ENCODE peak calls at places on chromosome 2, in seven cellular contexts. One of them, this sample, is unnamed.
A peak's percentile ranks its signal among the peaks of the same experiment; 100 is the strongest.

GRCh38 chr2:103365071-103365470 is 603.2 kb downstream of the TMEM182 start:
- DNase-seq in H1: no peak
- DNase-seq in neuronal stem cell: no peak
- DNase-seq in mesenchymal stem cell: no peak
- DNase-seq in H9: no peak
- DNase-seq in IMR-90: no peak
- DNase-seq in trophoblast cell: no peak
- DNase-seq in this sample: no peak

GRCh38 chr2:29207352-29207751 is 92.1 kb downstream of the CLIP4 start:
- DNase-seq in H1: no peak
- DNase-seq in neuronal stem cell: no peak
- DNase-seq in mesenchymal stem cell: no peak
- DNase-seq in H9: no peak
- DNase-seq in IMR-90: peak; percentile 64
- DNase-seq in trophoblast cell: no peak
- DNase-seq in this sample: no peak

GRCh38 chr2:219500135-219500534 is 1.4 kb downstream of the GMPPA start:
- DNase-seq in H1: no peak
- DNase-seq in neuronal stem cell: no peak
- DNase-seq in mesenchymal stem cell: peak; percentile 30
- DNase-seq in H9: no peak
- DNase-seq in IMR-90: peak; percentile 50
- DNase-seq in trophoblast cell: no peak
- DNase-seq in this sample: peak; percentile 78

GRCh38 chr2:105789745-105790466 is 45.2 kb downstream of the NCK2 start:
- DNase-seq in H1: no peak
- DNase-seq in neuronal stem cell: no peak
- DNase-seq in mesenchymal stem cell: peak; percentile 83
- DNase-seq in H9: no peak
- DNase-seq in IMR-90: peak; percentile 74
- DNase-seq in trophoblast cell: no peak
- DNase-seq in this sample: no peak

GRCh38 chr2:20815216-20815615 is 7.7 kb downstream of the LDAH start:
- DNase-seq in H1: no peak
- DNase-seq in neuronal stem cell: no peak
- DNase-seq in mesenchymal stem cell: no peak
- DNase-seq in H9: no peak
- DNase-seq in IMR-90: no peak
- DNase-seq in trophoblast cell: no peak
- DNase-seq in this sample: no peak

GRCh38 chr2:127174977-127175376 is 45.1 kb downstream of the CYP27C1 start:
- DNase-seq in H1: no peak
- DNase-seq in neuronal stem cell: no peak
- DNase-seq in mesenchymal stem cell: peak; percentile 29
- DNase-seq in H9: no peak
- DNase-seq in IMR-90: peak; percentile 31
- DNase-seq in trophoblast cell: no peak
- DNase-seq in this sample: no peak

GRCh38 chr2:207892676-207893402 is 123.1 kb upstream of the FZD5 start:
- DNase-seq in H1: no peak
- DNase-seq in neuronal stem cell: no peak
- DNase-seq in mesenchymal stem cell: no peak
- DNase-seq in H9: no peak
- DNase-seq in IMR-90: no peak
- DNase-seq in trophoblast cell: no peak
- DNase-seq in this sample: no peak

GRCh38 chr2:34096552-34097171 is 497.6 kb upstream of the FAM98A start:
- DNase-seq in H1: peak; percentile 10
- DNase-seq in neuronal stem cell: peak; percentile 65
- DNase-seq in mesenchymal stem cell: peak; percentile 61
- DNase-seq in H9: peak; percentile 36
- DNase-seq in IMR-90: peak; percentile 56
- DNase-seq in trophoblast cell: peak; percentile 58
- DNase-seq in this sample: peak; percentile 74

GRCh38 chr2:130744287-130745117 is 10.8 kb upstream of the AMER3 start:
- DNase-seq in H1: no peak
- DNase-seq in neuronal stem cell: no peak
- DNase-seq in mesenchymal stem cell: no peak
- DNase-seq in H9: peak; percentile 37
- DNase-seq in IMR-90: no peak
- DNase-seq in trophoblast cell: no peak
- DNase-seq in this sample: peak; percentile 92

GRCh38 chr2:232522014-232522854 is 2.0 kb downstream of the PRSS56 start:
- DNase-seq in H1: no peak
- DNase-seq in neuronal stem cell: no peak
- DNase-seq in mesenchymal stem cell: peak; percentile 9
- DNase-seq in H9: peak; percentile 65
- DNase-seq in IMR-90: no peak
- DNase-seq in trophoblast cell: no peak
- DNase-seq in this sample: no peak

GRCh38 chr2:235740821-235741220 is 247.0 kb downstream of the AGAP1 start:
- DNase-seq in H1: no peak
- DNase-seq in neuronal stem cell: no peak
- DNase-seq in mesenchymal stem cell: no peak
- DNase-seq in H9: peak; percentile 70
- DNase-seq in IMR-90: no peak
- DNase-seq in trophoblast cell: no peak
- DNase-seq in this sample: peak; percentile 52

GRCh38 chr2:75560022-75560767 is 544 bp downstream of the EVA1A start:
- DNase-seq in H1: no peak
- DNase-seq in neuronal stem cell: peak; percentile 41
- DNase-seq in mesenchymal stem cell: peak; percentile 57
- DNase-seq in H9: peak; percentile 58
- DNase-seq in IMR-90: peak; percentile 38
- DNase-seq in trophoblast cell: no peak
- DNase-seq in this sample: peak; percentile 71

GRCh38 chr2:127174176-127174575 is 45.9 kb downstream of the CYP27C1 start:
- DNase-seq in H1: no peak
- DNase-seq in neuronal stem cell: no peak
- DNase-seq in mesenchymal stem cell: peak; percentile 46
- DNase-seq in H9: no peak
- DNase-seq in IMR-90: peak; percentile 56
- DNase-seq in trophoblast cell: no peak
- DNase-seq in this sample: no peak

GRCh38 chr2:175111200-175111657 is 56.8 kb downstream of the ATF2 start:
- DNase-seq in H1: no peak
- DNase-seq in neuronal stem cell: peak; percentile 14
- DNase-seq in mesenchymal stem cell: peak; percentile 75
- DNase-seq in H9: no peak
- DNase-seq in IMR-90: peak; percentile 49
- DNase-seq in trophoblast cell: no peak
- DNase-seq in this sample: peak; percentile 64

GRCh38 chr2:24238158-24238557 is 63.3 kb downstream of the FAM228A start:
- DNase-seq in H1: no peak
- DNase-seq in neuronal stem cell: no peak
- DNase-seq in mesenchymal stem cell: no peak
- DNase-seq in H9: no peak
- DNase-seq in IMR-90: no peak
- DNase-seq in trophoblast cell: no peak
- DNase-seq in this sample: peak; percentile 6

GRCh38 chr2:158748925-158749590 is 46.1 kb upstream of the DAPL1 start:
- DNase-seq in H1: no peak
- DNase-seq in neuronal stem cell: no peak
- DNase-seq in mesenchymal stem cell: no peak
- DNase-seq in H9: no peak
- DNase-seq in IMR-90: no peak
- DNase-seq in trophoblast cell: no peak
- DNase-seq in this sample: no peak

GRCh38 chr2:55026202-55026601 is 24.0 kb downstream of the RTN4 start:
- DNase-seq in H1: no peak
- DNase-seq in neuronal stem cell: no peak
- DNase-seq in mesenchymal stem cell: peak; percentile 53
- DNase-seq in H9: no peak
- DNase-seq in IMR-90: peak; percentile 50
- DNase-seq in trophoblast cell: no peak
- DNase-seq in this sample: no peak

GRCh38 chr2:175275499-175275898 is 94.0 kb upstream of the ATP5MC3 start:
- DNase-seq in H1: no peak
- DNase-seq in neuronal stem cell: no peak
- DNase-seq in mesenchymal stem cell: no peak
- DNase-seq in H9: no peak
- DNase-seq in IMR-90: no peak
- DNase-seq in trophoblast cell: no peak
- DNase-seq in this sample: no peak

GRCh38 chr2:44087037-44087713 is 81.5 kb upstream of the PPM1B start:
- DNase-seq in H1: peak; percentile 64
- DNase-seq in neuronal stem cell: peak; percentile 77
- DNase-seq in mesenchymal stem cell: peak; percentile 79
- DNase-seq in H9: peak; percentile 87
- DNase-seq in IMR-90: peak; percentile 61
- DNase-seq in trophoblast cell: peak; percentile 77
- DNase-seq in this sample: peak; percentile 86

GRCh38 chr2:134212726-134213125 is 41.1 kb upstream of the MGAT5 start:
- DNase-seq in H1: no peak
- DNase-seq in neuronal stem cell: no peak
- DNase-seq in mesenchymal stem cell: no peak
- DNase-seq in H9: no peak
- DNase-seq in IMR-90: no peak
- DNase-seq in trophoblast cell: no peak
- DNase-seq in this sample: no peak

GRCh38 chr2:108612514-108613183 is 78.4 kb downstream of the LIMS1 start:
- DNase-seq in H1: no peak
- DNase-seq in neuronal stem cell: no peak
- DNase-seq in mesenchymal stem cell: no peak
- DNase-seq in H9: no peak
- DNase-seq in IMR-90: no peak
- DNase-seq in trophoblast cell: no peak
- DNase-seq in this sample: no peak

GRCh38 chr2:32656069-32656468 is 28.2 kb downstream of the TTC27 start:
- DNase-seq in H1: no peak
- DNase-seq in neuronal stem cell: no peak
- DNase-seq in mesenchymal stem cell: no peak
- DNase-seq in H9: no peak
- DNase-seq in IMR-90: no peak
- DNase-seq in trophoblast cell: peak; percentile 11
- DNase-seq in this sample: no peak

GRCh38 chr2:32647180-32647651 is 19.4 kb downstream of the TTC27 start:
- DNase-seq in H1: no peak
- DNase-seq in neuronal stem cell: no peak
- DNase-seq in mesenchymal stem cell: peak; percentile 62
- DNase-seq in H9: no peak
- DNase-seq in IMR-90: peak; percentile 93
- DNase-seq in trophoblast cell: peak; percentile 37
- DNase-seq in this sample: no peak

DNA sequence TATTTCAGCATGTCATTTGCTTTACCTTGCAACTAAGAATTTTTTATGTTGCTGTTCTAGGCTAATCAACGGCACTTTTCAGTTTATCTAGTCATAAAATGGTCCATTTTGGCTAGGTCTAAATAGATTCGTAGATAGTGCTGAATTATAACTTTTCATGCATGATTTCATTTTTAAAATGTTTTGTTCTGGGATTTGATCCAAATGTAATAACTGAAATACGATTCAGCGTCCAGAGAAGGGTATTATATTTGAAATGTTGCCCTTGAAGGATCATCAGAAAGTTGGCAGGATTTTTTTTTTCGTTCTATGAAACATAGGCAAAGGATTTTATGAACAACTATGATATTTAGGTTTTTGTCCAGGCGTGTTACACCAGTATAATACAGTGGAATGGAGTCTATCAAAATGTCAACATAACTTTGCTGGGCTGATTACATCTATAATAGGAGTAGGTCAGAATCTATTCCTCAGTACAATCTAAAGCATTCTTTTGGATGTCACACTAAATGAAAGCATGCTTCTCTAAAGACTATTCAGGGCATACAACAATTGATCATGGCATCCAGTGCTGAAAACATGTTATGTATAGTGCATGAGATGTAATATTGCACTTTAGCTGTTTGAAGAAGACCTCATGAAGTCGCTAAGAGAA is 24.8 kb downstream of the TTC27 start:
- DNase-seq in H1: no peak
- DNase-seq in neuronal stem cell: no peak
- DNase-seq in mesenchymal stem cell: no peak
- DNase-seq in H9: no peak
- DNase-seq in IMR-90: peak; percentile 12
- DNase-seq in trophoblast cell: no peak
- DNase-seq in this sample: no peak
- H2BK120ac ChIP-seq in H1: no peak overlapping the region
- H2BK120ac ChIP-seq in neuronal stem cell: no peak overlapping the region
- H2BK120ac ChIP-seq in mesenchymal stem cell: no peak overlapping the region
- H2BK120ac ChIP-seq in H9: no peak overlapping the region
- H2BK120ac ChIP-seq in IMR-90: no peak overlapping the region
- H2BK120ac ChIP-seq in trophoblast cell: no peak overlapping the region
- H2BK120ac ChIP-seq in this sample: no peak overlapping the region

DNA sequence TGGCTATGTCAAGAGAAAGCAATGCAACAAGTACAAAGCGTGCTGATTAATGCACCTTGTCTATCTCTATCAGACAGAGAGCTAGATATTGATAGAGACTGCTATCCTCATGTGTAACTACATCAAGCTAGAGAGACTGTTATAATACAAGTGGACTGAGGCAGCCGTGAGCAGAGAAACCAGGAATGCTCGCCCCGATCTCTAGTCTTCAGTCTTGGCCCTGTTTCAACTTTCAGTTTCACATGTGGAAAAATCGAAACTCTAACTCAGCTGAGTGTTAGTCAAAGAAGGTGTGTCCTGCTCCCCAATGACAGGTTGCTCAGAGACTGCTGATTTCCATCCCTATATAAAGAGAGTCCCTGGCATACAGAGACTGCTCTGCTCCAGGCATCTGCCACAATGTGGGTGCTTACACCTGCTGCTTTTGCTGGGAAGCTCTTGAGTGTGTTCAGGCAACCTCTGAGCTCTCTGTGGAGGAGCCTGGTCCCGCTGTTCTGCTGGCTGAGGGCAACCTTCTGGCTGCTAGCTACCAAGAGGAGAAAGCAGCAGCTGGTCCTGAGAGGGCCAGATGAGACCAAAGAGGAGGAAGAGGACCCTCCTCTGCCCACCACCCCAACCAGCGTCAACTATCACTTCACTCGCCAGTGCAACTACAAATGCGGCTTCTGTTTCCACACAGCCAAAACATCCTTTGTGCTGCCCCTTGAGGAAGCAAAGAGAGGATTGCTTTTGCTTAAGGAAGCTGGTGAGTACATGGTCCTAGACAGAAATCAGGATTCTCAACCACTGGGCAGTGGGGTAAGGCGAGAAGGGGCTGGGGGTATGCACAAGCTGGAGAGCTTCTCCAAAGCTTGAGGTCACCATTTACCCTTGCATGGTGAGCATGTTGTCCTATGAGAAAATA is at the start of gene RSAD2:
- DNase-seq in H1: no peak
- DNase-seq in neuronal stem cell: no peak
- DNase-seq in mesenchymal stem cell: peak; percentile 58
- DNase-seq in H9: no peak
- DNase-seq in IMR-90: peak; percentile 16
- DNase-seq in trophoblast cell: no peak
- DNase-seq in this sample: no peak
- H2BK120ac ChIP-seq in H1: no peak within 1 kb of the TSS
- H2BK120ac ChIP-seq in neuronal stem cell: no peak within 1 kb of the TSS
- H2BK120ac ChIP-seq in mesenchymal stem cell: no peak within 1 kb of the TSS
- H2BK120ac ChIP-seq in H9: peak within 1 kb of the TSS; percentile 48
- H2BK120ac ChIP-seq in IMR-90: no peak within 1 kb of the TSS
- H2BK120ac ChIP-seq in trophoblast cell: no peak within 1 kb of the TSS
- H2BK120ac ChIP-seq in this sample: no peak within 1 kb of the TSS

GRCh38 chr2:218244665-218245064 is 16.1 kb upstream of the GPBAR1 start:
- DNase-seq in H1: no peak
- DNase-seq in neuronal stem cell: no peak
- DNase-seq in mesenchymal stem cell: no peak
- DNase-seq in H9: no peak
- DNase-seq in IMR-90: no peak
- DNase-seq in trophoblast cell: no peak
- DNase-seq in this sample: no peak
- H2BK120ac ChIP-seq in H1: no peak overlapping the region
- H2BK120ac ChIP-seq in neuronal stem cell: no peak overlapping the region
- H2BK120ac ChIP-seq in mesenchymal stem cell: no peak overlapping the region
- H2BK120ac ChIP-seq in H9: no peak overlapping the region
- H2BK120ac ChIP-seq in IMR-90: no peak overlapping the region
- H2BK120ac ChIP-seq in trophoblast cell: no peak overlapping the region
- H2BK120ac ChIP-seq in this sample: no peak overlapping the region

GRCh38 chr2:73359915-73360697 is 25.5 kb upstream of the ALMS1 start:
- DNase-seq in H1: no peak
- DNase-seq in neuronal stem cell: no peak
- DNase-seq in mesenchymal stem cell: peak; percentile 2
- DNase-seq in H9: no peak
- DNase-seq in IMR-90: no peak
- DNase-seq in trophoblast cell: no peak
- DNase-seq in this sample: no peak
- H2BK120ac ChIP-seq in H1: no peak overlapping the region
- H2BK120ac ChIP-seq in neuronal stem cell: no peak overlapping the region
- H2BK120ac ChIP-seq in mesenchymal stem cell: no peak overlapping the region
- H2BK120ac ChIP-seq in H9: no peak overlapping the region
- H2BK120ac ChIP-seq in IMR-90: no peak overlapping the region
- H2BK120ac ChIP-seq in trophoblast cell: no peak overlapping the region
- H2BK120ac ChIP-seq in this sample: no peak overlapping the region

This sample was measured in mesendoderm.